ENCODE peak calls at places on chromosome 7, in eight cellular contexts. S, Q, F, T, B, K, L and W are unnamed samples.

GRCh38 chr7:92834661-92835139 is 1.7 kb downstream of the CDK6 start:
- DNase-seq in T (peak), B (no peak), Q (no peak), F (no peak), K (peak), S (no peak), L (peak), W (peak)

GRCh38 chr7:19754521-19755116 is 18.8 kb downstream of the TMEM196 start:
- DNase-seq in F (no peak), S (peak), T (peak), Q (peak), K (no peak), L (no peak), B (no peak), W (no peak)

GRCh38 chr7:47328392-47329319 is 253.3 kb downstream of the TNS3 start:
- DNase-seq in B (no peak), K (peak), F (no peak), Q (no peak), S (no peak), T (no peak), L (no peak), W (no peak)

GRCh38 chr7:22884911-22885823 is 62.5 kb upstream of the TOMM7 start:
- DNase-seq in F (no peak), L (no peak), K (no peak), B (no peak), T (no peak), S (no peak), Q (no peak), W (no peak)

GRCh38 chr7:22013711-22014110 is 68.0 kb upstream of the CDCA7L start:
- DNase-seq in K (no peak), S (no peak), L (no peak), T (no peak), B (no peak), F (no peak), Q (no peak), W (no peak)

GRCh38 chr7:142645777-142646176 is 103.5 kb upstream of the PRSS1 start:
- DNase-seq in S (no peak), K (no peak), F (no peak), Q (no peak), T (no peak), L (no peak), B (no peak), W (no peak)

GRCh38 chr7:79453558-79454324 is at the start of gene MAGI2:
- DNase-seq in K (peak), F (peak), B (no peak), S (peak), T (no peak), L (peak), Q (peak), W (peak)

GRCh38 chr7:69929622-69930021 is 331.3 kb downstream of the AUTS2 start:
- DNase-seq in Q (no peak), T (no peak), K (no peak), B (no peak), L (no peak), F (no peak), S (no peak), W (no peak)

GRCh38 chr7:135923700-135924261 is 53.4 kb downstream of the MTPN start:
- DNase-seq in K (no peak), T (peak), F (peak), B (peak), Q (peak), S (peak), L (no peak), W (no peak)

GRCh38 chr7:26083113-26083512 is 68.9 kb upstream of the NFE2L3 start:
- DNase-seq in T (no peak), K (no peak), S (no peak), L (no peak), F (peak), Q (no peak), B (peak), W (no peak)

GRCh38 chr7:126845331-126845730 is 407.4 kb downstream of the GRM8 start:
- DNase-seq in T (no peak), F (no peak), K (no peak), B (no peak), Q (no peak), L (no peak), S (no peak), W (no peak)

GRCh38 chr7:28354601-28355062 is 57.7 kb upstream of the CREB5 start:
- DNase-seq in Q (peak), L (no peak), K (peak), B (peak), T (no peak), S (peak), F (peak), W (no peak)

GRCh38 chr7:522071-522937 is 2.7 kb upstream of the PDGFA start:
- DNase-seq in B (no peak), K (peak), S (peak), Q (no peak), T (peak), F (peak), L (peak), W (no peak)

GRCh38 chr7:96135241-96135640 is 186.7 kb downstream of the SLC25A13 start:
- DNase-seq in B (no peak), Q (no peak), S (no peak), K (no peak), F (no peak), T (no peak), L (no peak), W (no peak)

GRCh38 chr7:7924303-7924702 is 44.3 kb upstream of the GLCCI1 start:
- DNase-seq in B (no peak), Q (no peak), K (no peak), T (no peak), S (no peak), L (no peak), F (no peak), W (no peak)

GRCh38 chr7:11706666-11707605 is 125.1 kb downstream of the THSD7A start:
- DNase-seq in Q (no peak), S (no peak), F (peak), B (no peak), T (no peak), L (no peak), K (no peak), W (no peak)

GRCh38 chr7:5595545-5596045 is 172.0 kb upstream of the TNRC18 start:
- DNase-seq in L (no peak), S (no peak), F (peak), B (no peak), K (peak), T (peak), Q (no peak), W (no peak)

GRCh38 chr7:128174391-128174790 is 66.7 kb upstream of the LEP start:
- DNase-seq in L (no peak), Q (no peak), K (no peak), F (no peak), B (no peak), S (no peak), T (no peak), W (no peak)

GRCh38 chr7:157906583-157906982 is 569.8 kb downstream of the DNAJB6 start:
- DNase-seq in S (no peak), L (no peak), F (no peak), B (no peak), T (no peak), K (no peak), Q (no peak), W (no peak)

GRCh38 chr7:157904866-157905215 is 568.0 kb downstream of the DNAJB6 start:
- DNase-seq in L (no peak), F (no peak), S (no peak), K (no peak), T (no peak), Q (no peak), B (no peak), W (no peak)

GRCh38 chr7:157904211-157904865 is 567.5 kb downstream of the DNAJB6 start:
- DNase-seq in F (no peak), B (no peak), K (no peak), L (no peak), S (no peak), Q (no peak), T (no peak), W (no peak)

GRCh38 chr7:157907091-157907490 is 570.3 kb downstream of the DNAJB6 start:
- DNase-seq in T (no peak), L (no peak), F (no peak), Q (no peak), K (no peak), S (no peak), B (no peak), W (no peak)

DNA sequence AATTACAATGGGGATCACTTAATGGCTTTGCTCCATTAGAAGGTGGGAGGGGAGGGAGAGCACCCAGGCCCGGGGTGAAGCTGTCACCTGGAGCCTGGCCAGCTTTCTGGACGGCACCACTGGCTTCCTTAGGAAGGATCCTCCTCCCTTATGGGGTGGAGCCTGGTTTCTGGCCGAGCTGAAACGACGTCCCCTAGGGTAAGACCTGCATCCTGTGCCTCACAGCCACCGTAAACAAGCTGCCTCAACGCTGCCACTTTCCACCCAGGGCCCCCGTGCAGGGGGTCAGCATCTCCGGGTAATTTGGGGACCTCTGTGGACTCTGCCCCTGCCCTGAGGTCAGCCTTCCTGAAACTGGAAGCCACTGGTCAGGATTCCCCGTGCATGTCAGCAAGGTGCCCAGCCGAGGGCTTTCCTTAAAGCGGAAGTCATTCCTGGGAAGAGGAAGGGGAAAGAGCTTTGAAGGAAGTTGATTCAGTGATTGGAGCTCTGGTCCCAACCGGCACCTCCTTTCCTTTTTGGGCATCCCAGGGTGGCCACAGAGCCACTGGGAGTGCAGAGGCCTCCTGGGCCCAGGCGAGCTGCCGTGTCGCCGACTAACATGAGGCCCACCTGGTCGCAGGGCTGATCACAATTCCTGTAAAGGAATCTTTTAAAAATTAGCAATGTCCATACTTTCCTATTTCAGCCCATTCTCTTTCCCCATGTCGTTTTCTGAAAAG is 569.1 kb downstream of the DNAJB6 start:
- DNase-seq in S (no peak), B (no peak), Q (no peak), K (peak), F (no peak), L (no peak), T (peak), W (no peak)
- TF ChIP-seq CTCF in S (no peak), B (no peak), Q (no peak), K (no peak), F (no peak), L (no peak), T (no peak), W (no peak)

GRCh38 chr7:118648002-118648401 is 423.5 kb downstream of the ANKRD7 start:
- DNase-seq in S (no peak), B (no peak), T (no peak), L (no peak), F (no peak), K (no peak), Q (no peak), W (no peak)
- TF ChIP-seq CTCF in S (no peak), B (no peak), T (no peak), L (no peak), F (no peak), K (no peak), Q (no peak), W (no peak)

GRCh38 chr7:105315357-105315756 is 73.4 kb downstream of the SRPK2 start:
- DNase-seq in T (no peak), B (no peak), S (no peak), F (no peak), Q (no peak), L (no peak), K (no peak), W (no peak)
- TF ChIP-seq CTCF in T (no peak), B (no peak), S (no peak), F (no peak), Q (no peak), L (no peak), K (no peak), W (no peak)

GRCh38 chr7:121126801-121127534 is 138.5 kb downstream of the CPED1 start:
- DNase-seq in Q (no peak), S (peak), F (peak), B (no peak), T (no peak), L (no peak), K (no peak), W (no peak)
- TF ChIP-seq CTCF in Q (no peak), S (peak), F (peak), B (peak), T (no peak), L (peak), K (no peak), W (peak)

GRCh38 chr7:24858108-24858977 is 101.1 kb upstream of the GSDME start:
- DNase-seq in L (no peak), Q (no peak), F (no peak), B (no peak), T (no peak), K (no peak), S (no peak), W (no peak)
- TF ChIP-seq CTCF in L (no peak), Q (no peak), F (no peak), B (no peak), T (no peak), K (no peak), S (no peak), W (no peak)

GRCh38 chr7:76066716-76067503 is 19.0 kb downstream of the MDH2 start:
- DNase-seq in B (no peak), L (no peak), T (no peak), Q (no peak), K (no peak), F (no peak), S (no peak), W (no peak)

GRCh38 chr7:76064208-76064970 is 16.5 kb downstream of the MDH2 start:
- DNase-seq in K (no peak), T (peak), S (no peak), Q (no peak), B (no peak), L (no peak), F (no peak), W (no peak)

GRCh38 chr7:76063525-76063924 is 15.6 kb downstream of the MDH2 start:
- DNase-seq in K (peak), B (no peak), Q (no peak), S (no peak), F (no peak), T (peak), L (no peak), W (no peak)

GRCh38 chr7:76063114-76063513 is 15.2 kb downstream of the MDH2 start:
- DNase-seq in S (no peak), B (no peak), K (no peak), L (no peak), Q (no peak), F (no peak), T (no peak), W (no peak)

DNA sequence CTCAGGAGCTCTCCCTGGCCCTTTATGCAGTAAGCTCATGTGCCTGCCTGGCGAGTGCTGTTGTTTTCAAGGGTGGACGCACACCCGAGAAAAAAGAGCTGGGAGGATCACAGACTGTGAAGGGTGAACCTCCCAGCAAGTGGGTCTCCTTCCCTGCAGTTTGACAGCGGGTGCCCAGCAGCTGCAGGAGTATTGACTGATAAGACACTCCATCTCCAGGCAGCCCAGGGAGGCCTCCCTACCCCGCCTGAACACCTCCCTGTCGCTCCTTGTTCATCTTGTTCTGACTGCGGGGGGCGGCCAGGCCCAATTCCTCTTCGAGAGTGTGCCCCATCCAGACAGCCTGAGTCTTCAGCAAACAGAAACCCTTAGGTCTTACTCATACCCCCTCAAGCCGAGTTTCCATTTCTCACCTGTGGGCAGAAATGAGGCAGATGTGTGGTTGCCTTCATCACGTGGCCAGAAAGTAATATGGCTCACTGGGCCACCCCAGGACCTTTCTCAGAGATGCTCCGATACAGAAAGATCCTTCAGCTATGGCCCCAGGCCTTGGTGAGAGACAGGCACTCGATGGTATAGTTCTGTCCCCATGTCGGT is 17.2 kb downstream of the MDH2 start:
- DNase-seq in L (no peak), K (no peak), F (no peak), B (no peak), Q (no peak), S (no peak), T (no peak), W (no peak)
- TF ChIP-seq CTCF in L (no peak), K (no peak), F (no peak), B (no peak), Q (no peak), S (no peak), T (no peak), W (no peak)

GRCh38 chr7:45867471-45867870 is 5.4 kb downstream of the CCDC201 start:
- DNase-seq in B (no peak), S (no peak), T (no peak), F (no peak), L (no peak), K (no peak), Q (no peak), W (no peak)

GRCh38 chr7:45869426-45869825 is 3.5 kb downstream of the CCDC201 start:
- DNase-seq in T (no peak), F (peak), L (no peak), S (peak), K (no peak), Q (no peak), B (no peak), W (no peak)

GRCh38 chr7:45865594-45866410 is 7.1 kb downstream of the CCDC201 start:
- DNase-seq in Q (no peak), B (no peak), L (no peak), F (no peak), T (no peak), K (no peak), S (no peak), W (no peak)

GRCh38 chr7:45863715-45864114 is 9.2 kb downstream of the CCDC201 start:
- DNase-seq in K (no peak), B (no peak), F (no peak), T (no peak), Q (no peak), S (no peak), L (no peak), W (no peak)
- TF ChIP-seq CTCF in K (no peak), B (peak), F (no peak), T (peak), Q (peak), S (peak), L (peak), W (peak)